ENCODE peak calls at places on chromosome 1, in six cellular contexts. K is K562; G is CD4-positive, alpha-beta memory T cell; N is fibroblast of villous mesenchyme; V is ovary; Y is HFF-Myc. T is an unnamed sample.

GRCh38 chr1:55816456-55816794 is 601.3 kb upstream of the USP24 start:
- DNase-seq in K (no peak), G (no peak), N (peak; percentile 89), V (no peak), Y (no peak), T (peak; percentile 39)

GRCh38 chr1:17207966-17208418 is 3.1 kb downstream of the PADI1 start:
- DNase-seq in K (peak; percentile 31), G (peak; percentile 71), N (peak; percentile 59), V (no peak), Y (peak; percentile 75), T (peak; percentile 60)

GRCh38 chr1:22024485-22025367 is 23.3 kb downstream of the CELA3A start:
- DNase-seq in K (peak; percentile 62), G (peak; percentile 96), N (peak; percentile 88), V (peak; percentile 49), Y (peak; percentile 45), T (peak; percentile 84)

GRCh38 chr1:156926175-156926574 is 5.7 kb downstream of the LRRC71 start:
- DNase-seq in K (peak; percentile 43), G (no peak), N (peak; percentile 45), V (no peak), Y (peak; percentile 56), T (peak; percentile 54)

GRCh38 chr1:11000526-11000925 is 11.9 kb upstream of the TARDBP start:
- DNase-seq in K (no peak), G (no peak), N (no peak), V (no peak), Y (no peak), T (no peak)

GRCh38 chr1:110756506-110756905 is 81.8 kb upstream of the KCNA3 start:
- DNase-seq in K (no peak), G (no peak), N (no peak), V (no peak), Y (no peak), T (no peak)

GRCh38 chr1:43990271-43991199 is 864 bp upstream of the CCDC24 start:
- DNase-seq in K (peak; percentile 52), G (no peak), N (no peak), V (no peak), Y (no peak), T (no peak)

GRCh38 chr1:231420299-231420958 is 1.7 kb downstream of the EGLN1 start:
- DNase-seq in K (no peak), G (no peak), N (peak; percentile 49), V (no peak), Y (no peak), T (peak; percentile 12)

GRCh38 chr1:30748699-30749401 is 8.7 kb downstream of the LAPTM5 start:
- DNase-seq in K (no peak), G (peak; percentile 70), N (no peak), V (no peak), Y (no peak), T (peak; percentile 55)

GRCh38 chr1:243746736-243747135 is 103.3 kb downstream of the AKT3 start:
- DNase-seq in K (no peak), G (no peak), N (no peak), V (no peak), Y (no peak), T (no peak)

GRCh38 chr1:166855558-166855957 is 16.3 kb downstream of the POGK start:
- DNase-seq in K (no peak), G (no peak), N (no peak), V (no peak), Y (no peak), T (no peak)

GRCh38 chr1:41534181-41535076 is 49.9 kb upstream of the EDN2 start:
- DNase-seq in K (no peak), G (peak; percentile 13), N (no peak), V (peak; percentile 9), Y (no peak), T (no peak)

GRCh38 chr1:111857251-111857651 is 101.5 kb downstream of the DDX20 start:
- DNase-seq in K (no peak), G (no peak), N (no peak), V (no peak), Y (no peak), T (no peak)

GRCh38 chr1:227758366-227758765 is 23.1 kb downstream of the SNAP47 start:
- DNase-seq in K (no peak), G (no peak), N (no peak), V (no peak), Y (no peak), T (peak; percentile 63)

GRCh38 chr1:156508955-156509234 is 8.3 kb upstream of the MEF2D start:
- DNase-seq in K (no peak), G (no peak), N (no peak), V (no peak), Y (no peak), T (no peak)

GRCh38 chr1:978069-978834 is 3.6 kb downstream of the PERM1 start:
- DNase-seq in K (peak; percentile 59), G (no peak), N (no peak), V (no peak), Y (no peak), T (no peak)

GRCh38 chr1:77605246-77606026 is 77.0 kb downstream of the ZZZ3 start:
- DNase-seq in K (no peak), G (no peak), N (peak; percentile 74), V (peak; percentile 20), Y (peak; percentile 22), T (no peak)

GRCh38 chr1:245207801-245208200 is 53.0 kb downstream of the KIF26B start:
- DNase-seq in K (no peak), G (no peak), N (no peak), V (no peak), Y (no peak), T (no peak)

GRCh38 chr1:117077267-117077666 is 17.1 kb downstream of the TTF2 start:
- DNase-seq in K (no peak), G (no peak), N (peak; percentile 69), V (no peak), Y (no peak), T (no peak)

GRCh38 chr1:154574715-154575114 is 7.1 kb downstream of the CHRNB2 start:
- DNase-seq in K (no peak), G (no peak), N (no peak), V (no peak), Y (no peak), T (peak; percentile 31)

GRCh38 chr1:7290971-7291970 is 479.8 kb upstream of the VAMP3 start:
- DNase-seq in K (no peak), G (no peak), N (peak; percentile 83), V (no peak), Y (no peak), T (no peak)

GRCh38 chr1:206691604-206692003 is 6.9 kb downstream of the MAPKAPK2 start:
- DNase-seq in K (peak; percentile 20), G (no peak), N (peak; percentile 54), V (no peak), Y (no peak), T (no peak)

GRCh38 chr1:23577056-23577985 is 18.0 kb upstream of the ID3 start:
- DNase-seq in K (peak; percentile 53), G (no peak), N (peak; percentile 96), V (no peak), Y (no peak), T (peak; percentile 96)

DNA sequence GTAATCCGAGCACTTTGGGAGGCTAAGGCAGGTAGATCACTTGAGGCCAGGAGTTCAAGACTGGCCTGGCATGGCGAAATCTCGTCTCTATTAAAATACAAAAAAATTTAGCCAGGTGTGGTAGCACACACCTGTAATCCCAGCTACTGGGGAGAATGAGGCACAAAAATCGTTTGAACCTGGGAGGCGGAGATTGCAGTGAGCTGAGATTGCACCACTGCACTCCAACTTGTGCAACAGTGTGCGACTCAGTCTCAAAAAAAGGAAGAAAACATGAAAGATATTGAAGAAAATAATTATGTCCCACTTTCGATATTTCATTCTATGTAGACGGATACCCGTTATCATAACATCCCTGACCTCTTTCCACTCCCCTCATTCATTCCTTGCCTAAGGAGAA is 19.2 kb downstream of the TUT4 start:
- DNase-seq in K (no peak), G (no peak), N (no peak), V (no peak), Y (no peak), T (no peak)
- H3K4me3 ChIP-seq in K (no peak overlapping the region), G (no peak overlapping the region), N (no peak overlapping the region), V (no peak overlapping the region), Y (no peak overlapping the region), T (no peak overlapping the region)

GRCh38 chr1:28132110-28132897 is 43.9 kb upstream of the EYA3 start:
- DNase-seq in K (no peak), G (no peak), N (no peak), V (no peak), Y (no peak), T (peak; percentile 78)

GRCh38 chr1:28136636-28137613 is 39.6 kb downstream of the PTAFR start:
- DNase-seq in K (no peak), G (no peak), N (peak; percentile 51), V (no peak), Y (no peak), T (no peak)

GRCh38 chr1:28134651-28135207 is 41.8 kb downstream of the PTAFR start:
- DNase-seq in K (no peak), G (no peak), N (no peak), V (no peak), Y (no peak), T (peak; percentile 41)

GRCh38 chr1:28139033-28139712 is 37.3 kb downstream of the PTAFR start:
- DNase-seq in K (no peak), G (no peak), N (peak; percentile 63), V (no peak), Y (no peak), T (peak; percentile 44)

GRCh38 chr1:28135910-28136635 is 40.4 kb downstream of the PTAFR start:
- DNase-seq in K (no peak), G (no peak), N (no peak), V (no peak), Y (no peak), T (no peak)
- H3K4me3 ChIP-seq in K (no peak overlapping the region), G (no peak overlapping the region), N (no peak overlapping the region), V (no peak overlapping the region), Y (no peak overlapping the region), T (no peak overlapping the region)

DNA sequence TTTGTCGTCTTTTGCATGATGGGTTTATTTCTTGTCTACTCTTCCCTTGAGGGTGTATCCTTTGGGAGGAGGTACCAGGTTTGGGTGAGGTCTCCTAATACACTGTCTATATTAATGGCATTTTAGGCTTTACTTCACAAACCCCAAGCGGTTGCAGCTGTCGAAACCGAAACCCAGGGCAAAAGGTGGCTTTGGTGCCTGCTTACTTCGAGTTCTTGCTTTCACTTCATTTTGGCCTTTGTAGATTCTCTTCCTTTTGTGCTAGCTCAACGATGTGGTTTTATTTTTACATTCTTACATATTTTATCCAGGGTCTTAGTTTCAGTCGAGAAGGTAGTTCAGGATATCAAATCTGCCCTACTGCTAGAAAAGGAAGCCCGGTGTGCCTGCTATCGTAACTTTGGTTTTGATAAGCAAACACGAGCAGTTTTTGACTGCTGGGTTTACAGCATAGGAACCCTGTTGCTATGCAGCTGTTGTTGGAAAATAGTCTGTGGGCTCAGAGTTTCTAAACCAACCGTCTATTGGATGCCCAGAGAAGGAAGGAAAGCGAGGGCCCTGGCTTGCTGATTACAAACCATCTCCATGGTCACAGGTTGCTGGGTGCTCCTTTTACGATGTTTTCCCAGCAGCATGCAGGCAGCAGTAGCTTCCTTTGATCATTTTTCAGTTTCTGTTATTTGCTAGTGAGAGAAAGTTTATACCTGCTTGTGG is 9.8 kb upstream of the TSPAN2 start:
- DNase-seq in K (no peak), G (peak; percentile 96), N (peak; percentile 52), V (no peak), Y (no peak), T (peak; percentile 75)
- H3K4me3 ChIP-seq in K (peak overlapping the region; percentile 2), G (peak overlapping the region; percentile 38), N (peak overlapping the region; percentile 49), V (peak overlapping the region; percentile 18), Y (no peak overlapping the region), T (peak overlapping the region; percentile 45)

GRCh38 chr1:16073490-16074104 is at the start of gene FAM131C:
- DNase-seq in K (peak; percentile 92), G (no peak), N (no peak), V (no peak), Y (no peak), T (peak; percentile 30)
- H3K4me3 ChIP-seq in K (peak within 1 kb of the TSS; percentile 41), G (no peak within 1 kb of the TSS), N (peak within 1 kb of the TSS; percentile 35), V (peak within 1 kb of the TSS; percentile 33), Y (peak within 1 kb of the TSS; percentile 39), T (no peak within 1 kb of the TSS)

GRCh38 chr1:163035791-163036249 is 33.3 kb upstream of the RGS4 start:
- DNase-seq in K (no peak), G (no peak), N (peak; percentile 60), V (no peak), Y (peak; percentile 64), T (no peak)
- H3K4me3 ChIP-seq in K (no peak overlapping the region), G (no peak overlapping the region), N (no peak overlapping the region), V (no peak overlapping the region), Y (no peak overlapping the region), T (no peak overlapping the region)